ENCODE peak calls at places on chromosomes 11 and 22, in five cellular contexts. O, K, M, D and H are unnamed samples.

GRCh38 chr11:6548641-6549040 is 51.6 kb downstream of the DNHD1 start:
- DNase-seq in O (no peak), K (no peak), M (no peak), D (no peak), H (no peak)

GRCh38 chr11:57482782-57483569 is 22.6 kb downstream of the RTN4RL2 start:
- DNase-seq in O (peak), K (peak), M (peak), D (peak), H (peak)

GRCh38 chr22:50105529-50106100 is 15.8 kb downstream of the MOV10L1 start:
- DNase-seq in O (peak), K (no peak), M (no peak), D (peak), H (peak)

GRCh38 chr22:46563381-46564083 is 26.1 kb upstream of the CELSR1 start:
- DNase-seq in O (peak), K (no peak), M (peak), D (peak), H (peak)

GRCh38 chr22:33896801-33897620 is 23.3 kb downstream of the LARGE1 start:
- DNase-seq in O (peak), K (no peak), M (peak), D (peak), H (no peak)

GRCh38 chr11:117860139-117860538 is 16.3 kb downstream of the FXYD6 start:
- DNase-seq in O (no peak), K (no peak), M (no peak), D (no peak), H (no peak)

GRCh38 chr22:48742556-48743343 is 1084.9 kb downstream of the BRD1 start:
- DNase-seq in O (no peak), K (no peak), M (no peak), D (no peak), H (no peak)

GRCh38 chr11:82507288-82507687 is 226.4 kb downstream of the FAM181B start:
- DNase-seq in O (no peak), K (no peak), M (no peak), D (no peak), H (no peak)

GRCh38 chr22:50270302-50271010 is at the start of gene MAPK11:
- DNase-seq in O (peak), K (peak), M (peak), D (peak), H (peak)

GRCh38 chr11:66598993-66599392 is 6.0 kb downstream of the CCS start:
- DNase-seq in O (no peak), K (no peak), M (no peak), D (no peak), H (no peak)

GRCh38 chr11:16410479-16410878 is 54.1 kb upstream of the SOX6 start:
- DNase-seq in O (no peak), K (no peak), M (no peak), D (no peak), H (no peak)

GRCh38 chr22:49015993-49016908 is 811.4 kb downstream of the BRD1 start:
- DNase-seq in O (no peak), K (no peak), M (peak), D (no peak), H (peak)

GRCh38 chr11:126914166-126914565 is 86.4 kb downstream of the KIRREL3 start:
- DNase-seq in O (peak), K (no peak), M (no peak), D (peak), H (peak)

GRCh38 chr11:9688716-9689511 is 25.0 kb downstream of the SWAP70 start:
- DNase-seq in O (peak), K (no peak), M (no peak), D (peak), H (no peak)

GRCh38 chr11:40276960-40277359 is 1182.5 kb downstream of the LRRC4C start:
- DNase-seq in O (no peak), K (no peak), M (no peak), D (no peak), H (no peak)

GRCh38 chr22:26471522-26471921 is 12.1 kb downstream of the HPS4 start:
- DNase-seq in O (peak), K (no peak), M (no peak), D (peak), H (peak)

GRCh38 chr22:24992946-24993345 is 40.4 kb downstream of the KIAA1671 start:
- DNase-seq in O (no peak), K (no peak), M (no peak), D (no peak), H (no peak)

GRCh38 chr22:39094717-39095389 is 2.2 kb upstream of the APOBEC3H start:
- DNase-seq in O (no peak), K (no peak), M (no peak), D (no peak), H (no peak)

GRCh38 chr22:39098026-39098425 is 982 bp downstream of the APOBEC3H start:
- DNase-seq in O (no peak), K (no peak), M (peak), D (no peak), H (no peak)

GRCh38 chr22:39097098-39098020 is at the start of gene APOBEC3H:
- DNase-seq in O (no peak), K (no peak), M (no peak), D (peak), H (no peak)

GRCh38 chr22:39098576-39098975 is 1.5 kb downstream of the APOBEC3H start:
- DNase-seq in O (no peak), K (no peak), M (no peak), D (no peak), H (no peak)

DNA sequence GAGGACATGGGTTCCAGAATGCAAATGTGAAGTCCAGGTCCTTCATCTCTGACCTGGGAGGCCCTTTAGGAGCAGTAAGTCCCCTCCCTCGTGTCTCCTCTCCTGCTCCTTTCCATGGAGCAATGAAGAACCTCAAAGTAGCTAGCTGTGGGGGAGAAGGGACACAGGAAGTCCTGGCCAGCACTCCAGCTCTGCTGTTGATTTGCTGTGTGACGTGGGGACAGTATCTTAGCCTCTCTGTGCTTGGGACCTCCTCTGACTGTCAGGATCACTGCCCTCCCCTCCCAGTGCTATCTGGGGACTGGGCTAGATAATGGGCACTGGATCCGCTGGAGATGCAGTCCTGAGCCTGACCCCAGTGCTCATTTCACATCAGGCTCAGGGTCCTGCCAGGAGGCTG is 1.1 kb upstream of the APOBEC3H start:
- DNase-seq in O (no peak), K (no peak), M (no peak), D (no peak), H (no peak)
- H2AK5ac ChIP-seq in O (no peak), K (peak), M (no peak), D (no peak), H (no peak)

GRCh38 chr11:134413334-134414035 is 1.4 kb upstream of the B3GAT1 start:
- DNase-seq in O (no peak), K (no peak), M (peak), D (no peak), H (no peak)
- H2AK5ac ChIP-seq in O (no peak), K (peak), M (no peak), D (no peak), H (no peak)

DNA sequence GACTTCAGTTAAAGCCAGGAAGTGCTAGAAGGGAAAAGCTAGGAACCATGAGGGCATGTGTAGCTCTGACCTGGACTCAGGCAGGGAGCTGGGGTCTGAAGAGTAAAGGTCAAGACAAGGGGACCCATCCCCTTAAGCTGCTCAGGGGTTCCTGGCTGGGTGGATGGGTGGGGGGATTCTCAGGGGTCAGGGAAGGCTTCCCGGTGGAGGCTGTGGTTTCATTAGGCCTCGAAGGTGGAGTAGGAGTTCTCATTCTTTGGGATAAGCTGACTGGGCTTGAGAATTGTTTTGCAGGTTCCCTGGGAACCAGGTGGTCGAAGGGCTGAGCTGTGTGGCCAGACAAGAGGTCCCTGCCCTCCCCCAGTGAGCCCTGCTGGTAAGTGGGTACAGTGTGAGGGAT is 1.2 kb downstream of the PHETA2 start:
- DNase-seq in O (no peak), K (no peak), M (no peak), D (no peak), H (no peak)
- H2AK5ac ChIP-seq in O (peak), K (no peak), M (no peak), D (no peak), H (no peak)

GRCh38 chr11:70049045-70049444 is 29.1 kb upstream of the ANO1 start:
- DNase-seq in O (no peak), K (no peak), M (peak), D (no peak), H (no peak)

GRCh38 chr11:70048279-70049024 is 29.7 kb upstream of the ANO1 start:
- DNase-seq in O (no peak), K (peak), M (peak), D (peak), H (peak)

GRCh38 chr11:70046089-70046488 is 32.0 kb upstream of the ANO1 start:
- DNase-seq in O (no peak), K (no peak), M (no peak), D (no peak), H (no peak)

GRCh38 chr11:70054020-70054419 is 24.1 kb upstream of the ANO1 start:
- DNase-seq in O (no peak), K (no peak), M (peak), D (no peak), H (no peak)

GRCh38 chr11:70050243-70050642 is 27.9 kb upstream of the ANO1 start:
- DNase-seq in O (no peak), K (no peak), M (peak), D (no peak), H (no peak)
- H2AK5ac ChIP-seq in O (no peak), K (no peak), M (no peak), D (no peak), H (no peak)

GRCh38 chr22:44764373-44764772 is 12.0 kb downstream of the ARHGAP8 start:
- DNase-seq in O (no peak), K (no peak), M (no peak), D (no peak), H (no peak)
- H2AK5ac ChIP-seq in O (no peak), K (peak), M (no peak), D (no peak), H (no peak)

GRCh38 chr22:29305836-29306174 is 645 bp upstream of the GAS2L1 start:
- DNase-seq in O (no peak), K (no peak), M (no peak), D (no peak), H (no peak)
- H2AK5ac ChIP-seq in O (peak), K (no peak), M (no peak), D (no peak), H (peak)

GRCh38 chr11:72639475-72640375 is 34.5 kb downstream of the PDE2A start:
- DNase-seq in O (no peak), K (no peak), M (no peak), D (no peak), H (no peak)
- H2AK5ac ChIP-seq in O (no peak), K (peak), M (no peak), D (no peak), H (no peak)

GRCh38 chr22:22346401-22347107 is 102.0 kb downstream of the VPREB1 start:
- DNase-seq in O (no peak), K (no peak), M (no peak), D (no peak), H (no peak)

GRCh38 chr22:22348127-22348814 is 103.7 kb downstream of the VPREB1 start:
- DNase-seq in O (no peak), K (peak), M (peak), D (peak), H (no peak)

GRCh38 chr22:22349455-22349836 is 104.9 kb downstream of the VPREB1 start:
- DNase-seq in O (no peak), K (no peak), M (no peak), D (no peak), H (no peak)

GRCh38 chr22:22351366-22351765 is 106.8 kb downstream of the VPREB1 start:
- DNase-seq in O (no peak), K (no peak), M (no peak), D (no peak), H (no peak)

DNA sequence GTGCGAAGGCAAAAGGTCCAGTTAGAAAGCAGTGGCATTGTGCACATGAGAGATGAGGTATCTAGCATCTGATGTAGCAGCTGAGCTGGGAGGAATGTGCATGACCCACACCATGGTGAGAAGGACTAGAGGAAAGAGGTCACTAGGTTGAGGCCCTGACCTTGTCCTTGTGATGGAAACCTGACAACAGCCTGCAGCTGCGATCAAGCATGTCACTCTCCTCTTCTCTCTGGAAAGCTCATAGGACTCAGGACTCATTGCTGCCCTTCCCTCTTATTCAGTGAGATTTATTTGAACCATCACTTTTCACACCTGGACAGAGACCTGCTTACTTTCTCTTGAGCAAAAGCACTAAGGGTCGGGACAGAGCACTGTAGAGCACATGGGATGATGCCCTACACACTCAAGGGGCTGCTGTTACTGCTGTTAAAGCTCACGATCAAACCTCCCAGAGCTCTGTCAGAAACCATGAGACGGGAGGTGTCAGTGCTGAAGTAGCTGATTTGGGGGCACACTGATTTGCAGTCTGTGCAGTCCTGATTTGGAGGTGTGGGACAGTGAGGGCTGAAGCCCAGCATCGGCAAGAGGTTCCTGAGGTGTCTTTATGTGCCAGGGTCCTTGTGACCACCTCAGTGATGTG is 104.3 kb downstream of the VPREB1 start:
- DNase-seq in O (no peak), K (no peak), M (no peak), D (no peak), H (no peak)
- H2AK5ac ChIP-seq in O (no peak), K (no peak), M (no peak), D (no peak), H (no peak)

DNA sequence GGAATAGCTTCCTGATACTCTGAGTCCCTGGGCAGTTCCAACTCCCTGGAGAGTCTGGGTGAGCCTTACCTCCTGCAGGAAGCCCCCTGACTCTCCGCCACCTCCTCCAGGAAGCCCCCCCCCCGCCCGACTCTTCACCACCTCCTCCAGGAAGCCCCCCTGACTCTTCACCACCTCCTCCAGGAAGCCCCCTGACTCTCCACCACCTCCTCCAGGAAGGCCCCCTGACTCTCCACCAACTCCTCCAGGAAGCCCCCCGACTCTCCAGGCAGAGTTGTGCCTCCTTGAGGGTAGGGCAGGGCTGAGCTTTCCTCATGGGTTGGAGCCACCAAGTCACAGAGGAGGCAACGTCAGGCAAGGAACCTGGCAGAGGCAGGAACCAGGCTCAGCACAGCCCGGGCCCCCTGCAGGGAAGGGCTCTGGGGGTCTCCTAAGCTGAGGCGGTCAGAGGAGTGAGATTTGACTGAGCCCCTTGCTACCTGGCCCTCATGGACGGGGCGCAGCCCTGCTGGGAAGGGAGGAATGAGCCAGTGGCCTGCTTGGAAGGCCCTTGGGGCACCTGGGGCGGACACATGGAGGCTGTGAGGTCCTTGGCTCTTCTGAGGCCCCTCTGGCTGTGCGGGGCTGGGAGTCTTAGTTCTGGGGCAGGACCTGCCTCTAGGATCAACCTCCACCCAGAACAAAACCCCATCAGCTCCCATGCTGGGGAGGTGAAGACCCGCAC is 18.1 kb downstream of the MRGPRG start:
- DNase-seq in O (no peak), K (no peak), M (no peak), D (no peak), H (no peak)
- H2AK5ac ChIP-seq in O (no peak), K (peak), M (no peak), D (no peak), H (no peak)

GRCh38 chr11:116421529-116422185 is 351.1 kb downstream of the BUD13 start:
- DNase-seq in O (no peak), K (no peak), M (no peak), D (no peak), H (no peak)
- H2AK5ac ChIP-seq in O (no peak), K (no peak), M (no peak), D (no peak), H (no peak)